ENCODE peak calls at places on chromosome 21, in eight cellular contexts. One of them, this sample, is unnamed.

GRCh38 chr21:32475162-32475812 is 62.8 kb downstream of the EVA1C start:
- DNase-seq in HCT116: no peak
- DNase-seq in adrenal gland: no peak
- DNase-seq in fibroblast of the aortic adventitia: peak
- DNase-seq in astrocyte of the spinal cord: peak
- DNase-seq in astrocyte of the cerebellum: no peak
- DNase-seq in fibroblast of villous mesenchyme: peak
- DNase-seq in transverse colon: no peak
- DNase-seq in this sample: peak

GRCh38 chr21:44594406-44594916 is 2.2 kb upstream of the KRTAP10-6 start:
- DNase-seq in fibroblast of villous mesenchyme: no peak
- DNase-seq in astrocyte of the cerebellum: no peak
- DNase-seq in fibroblast of the aortic adventitia: no peak
- DNase-seq in transverse colon: no peak
- DNase-seq in astrocyte of the spinal cord: no peak
- DNase-seq in HCT116: no peak
- DNase-seq in adrenal gland: no peak
- DNase-seq in this sample: no peak

GRCh38 chr21:44682580-44683151 is 703 bp upstream of the KRTAP12-1 start:
- DNase-seq in transverse colon: no peak
- DNase-seq in astrocyte of the spinal cord: no peak
- DNase-seq in astrocyte of the cerebellum: no peak
- DNase-seq in HCT116: no peak
- DNase-seq in fibroblast of the aortic adventitia: no peak
- DNase-seq in adrenal gland: no peak
- DNase-seq in fibroblast of villous mesenchyme: no peak
- DNase-seq in this sample: no peak

GRCh38 chr21:44511219-44511937 is 28.6 kb downstream of the KRTAP10-1 start:
- DNase-seq in astrocyte of the cerebellum: no peak
- DNase-seq in transverse colon: no peak
- DNase-seq in fibroblast of the aortic adventitia: no peak
- DNase-seq in astrocyte of the spinal cord: no peak
- DNase-seq in HCT116: no peak
- DNase-seq in adrenal gland: no peak
- DNase-seq in fibroblast of villous mesenchyme: no peak
- DNase-seq in this sample: no peak

GRCh38 chr21:39938086-39938611 is 70.9 kb downstream of the PCP4 start:
- DNase-seq in astrocyte of the cerebellum: no peak
- DNase-seq in astrocyte of the spinal cord: no peak
- DNase-seq in transverse colon: no peak
- DNase-seq in fibroblast of the aortic adventitia: no peak
- DNase-seq in adrenal gland: peak
- DNase-seq in fibroblast of villous mesenchyme: no peak
- DNase-seq in HCT116: no peak
- DNase-seq in this sample: no peak

GRCh38 chr21:24042687-24043086 is 1564.6 kb downstream of the MRPL39 start:
- DNase-seq in astrocyte of the spinal cord: no peak
- DNase-seq in adrenal gland: no peak
- DNase-seq in fibroblast of villous mesenchyme: no peak
- DNase-seq in HCT116: no peak
- DNase-seq in fibroblast of the aortic adventitia: no peak
- DNase-seq in astrocyte of the cerebellum: no peak
- DNase-seq in transverse colon: no peak
- DNase-seq in this sample: no peak

GRCh38 chr21:45318556-45319341 is 31.1 kb upstream of the POFUT2 start:
- DNase-seq in astrocyte of the cerebellum: no peak
- DNase-seq in fibroblast of the aortic adventitia: no peak
- DNase-seq in HCT116: peak
- DNase-seq in transverse colon: peak
- DNase-seq in adrenal gland: peak
- DNase-seq in astrocyte of the spinal cord: no peak
- DNase-seq in fibroblast of villous mesenchyme: peak
- DNase-seq in this sample: peak

GRCh38 chr21:45439171-45439872 is 34.4 kb downstream of the COL18A1 start:
- DNase-seq in HCT116: peak
- DNase-seq in fibroblast of the aortic adventitia: peak
- DNase-seq in astrocyte of the spinal cord: peak
- DNase-seq in adrenal gland: peak
- DNase-seq in astrocyte of the cerebellum: peak
- DNase-seq in transverse colon: peak
- DNase-seq in fibroblast of villous mesenchyme: peak
- DNase-seq in this sample: peak

GRCh38 chr21:38505654-38506523 is 7.6 kb upstream of the ERG start:
- DNase-seq in HCT116: peak
- DNase-seq in adrenal gland: no peak
- DNase-seq in fibroblast of the aortic adventitia: peak
- DNase-seq in transverse colon: no peak
- DNase-seq in astrocyte of the cerebellum: peak
- DNase-seq in astrocyte of the spinal cord: peak
- DNase-seq in fibroblast of villous mesenchyme: peak
- DNase-seq in this sample: peak

GRCh38 chr21:38956791-38957571 is 151.3 kb downstream of the ETS2 start:
- DNase-seq in fibroblast of villous mesenchyme: peak
- DNase-seq in astrocyte of the spinal cord: no peak
- DNase-seq in HCT116: no peak
- DNase-seq in astrocyte of the cerebellum: no peak
- DNase-seq in transverse colon: peak
- DNase-seq in fibroblast of the aortic adventitia: no peak
- DNase-seq in adrenal gland: peak
- DNase-seq in this sample: no peak

GRCh38 chr21:46003575-46004007 is 22.0 kb downstream of the COL6A1 start:
- DNase-seq in adrenal gland: peak
- DNase-seq in fibroblast of the aortic adventitia: no peak
- DNase-seq in HCT116: no peak
- DNase-seq in astrocyte of the cerebellum: no peak
- DNase-seq in transverse colon: no peak
- DNase-seq in astrocyte of the spinal cord: no peak
- DNase-seq in fibroblast of villous mesenchyme: no peak
- DNase-seq in this sample: no peak

GRCh38 chr21:45388011-45388521 is 16.9 kb upstream of the COL18A1 start:
- DNase-seq in HCT116: no peak
- DNase-seq in fibroblast of villous mesenchyme: no peak
- DNase-seq in adrenal gland: peak
- DNase-seq in transverse colon: no peak
- DNase-seq in astrocyte of the cerebellum: no peak
- DNase-seq in fibroblast of the aortic adventitia: no peak
- DNase-seq in astrocyte of the spinal cord: no peak
- DNase-seq in this sample: no peak

GRCh38 chr21:31530364-31530763 is 129.1 kb upstream of the SOD1 start:
- DNase-seq in astrocyte of the spinal cord: no peak
- DNase-seq in HCT116: no peak
- DNase-seq in fibroblast of villous mesenchyme: no peak
- DNase-seq in astrocyte of the cerebellum: no peak
- DNase-seq in transverse colon: no peak
- DNase-seq in fibroblast of the aortic adventitia: no peak
- DNase-seq in adrenal gland: no peak
- DNase-seq in this sample: no peak

GRCh38 chr21:33028759-33029511 is 3.2 kb downstream of the OLIG2 start:
- DNase-seq in astrocyte of the spinal cord: no peak
- DNase-seq in astrocyte of the cerebellum: no peak
- DNase-seq in HCT116: no peak
- DNase-seq in fibroblast of villous mesenchyme: no peak
- DNase-seq in fibroblast of the aortic adventitia: peak
- DNase-seq in adrenal gland: no peak
- DNase-seq in transverse colon: no peak
- DNase-seq in this sample: no peak

GRCh38 chr21:41926068-41926806 is 27.6 kb downstream of the C2CD2 start:
- DNase-seq in fibroblast of the aortic adventitia: peak
- DNase-seq in fibroblast of villous mesenchyme: peak
- DNase-seq in HCT116: no peak
- DNase-seq in adrenal gland: peak
- DNase-seq in astrocyte of the spinal cord: peak
- DNase-seq in astrocyte of the cerebellum: no peak
- DNase-seq in transverse colon: no peak
- DNase-seq in this sample: peak

GRCh38 chr21:41928621-41929220 is 25.1 kb downstream of the C2CD2 start:
- DNase-seq in transverse colon: no peak
- DNase-seq in fibroblast of villous mesenchyme: peak
- DNase-seq in astrocyte of the spinal cord: no peak
- DNase-seq in astrocyte of the cerebellum: no peak
- DNase-seq in fibroblast of the aortic adventitia: no peak
- DNase-seq in adrenal gland: peak
- DNase-seq in HCT116: no peak
- DNase-seq in this sample: no peak

GRCh38 chr21:41924355-41924754 is 29.5 kb downstream of the C2CD2 start:
- DNase-seq in fibroblast of the aortic adventitia: peak
- DNase-seq in fibroblast of villous mesenchyme: no peak
- DNase-seq in astrocyte of the spinal cord: peak
- DNase-seq in transverse colon: no peak
- DNase-seq in HCT116: no peak
- DNase-seq in adrenal gland: peak
- DNase-seq in astrocyte of the cerebellum: no peak
- DNase-seq in this sample: peak

GRCh38 chr21:41927727-41928409 is 25.9 kb downstream of the C2CD2 start:
- DNase-seq in astrocyte of the spinal cord: no peak
- DNase-seq in astrocyte of the cerebellum: no peak
- DNase-seq in transverse colon: no peak
- DNase-seq in fibroblast of villous mesenchyme: no peak
- DNase-seq in fibroblast of the aortic adventitia: no peak
- DNase-seq in HCT116: no peak
- DNase-seq in adrenal gland: peak
- DNase-seq in this sample: no peak

DNA sequence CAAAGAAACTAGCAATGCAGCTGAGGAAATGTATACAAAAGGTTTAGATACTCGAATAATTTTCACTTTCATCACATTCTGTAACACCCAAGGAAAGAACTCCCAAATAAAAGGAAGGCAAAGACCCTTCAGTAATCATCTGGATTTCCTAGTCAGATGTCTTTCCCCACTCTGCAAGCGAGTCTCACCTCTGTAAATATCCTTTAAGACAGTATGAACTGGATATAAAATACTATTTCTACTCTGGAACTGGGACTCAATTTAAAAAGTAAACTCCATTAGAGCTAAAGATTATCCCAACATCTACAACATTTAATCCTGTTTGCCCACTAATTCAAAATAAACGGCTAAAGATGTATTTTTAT is 27.0 kb downstream of the C2CD2 start:
- DNase-seq in astrocyte of the spinal cord: no peak
- DNase-seq in adrenal gland: no peak
- DNase-seq in fibroblast of the aortic adventitia: no peak
- DNase-seq in transverse colon: no peak
- DNase-seq in astrocyte of the cerebellum: no peak
- DNase-seq in HCT116: no peak
- DNase-seq in fibroblast of villous mesenchyme: no peak
- DNase-seq in this sample: no peak
- H3K4me3 ChIP-seq in astrocyte of the spinal cord: no peak
- H3K4me3 ChIP-seq in adrenal gland: no peak
- H3K4me3 ChIP-seq in fibroblast of the aortic adventitia: peak
- H3K4me3 ChIP-seq in transverse colon: peak
- H3K4me3 ChIP-seq in astrocyte of the cerebellum: no peak
- H3K4me3 ChIP-seq in HCT116: no peak
- H3K4me3 ChIP-seq in fibroblast of villous mesenchyme: peak
- H3K4me3 ChIP-seq in this sample: no peak

GRCh38 chr21:34509151-34509550 is 2.9 kb downstream of the KCNE1 start:
- DNase-seq in transverse colon: no peak
- DNase-seq in astrocyte of the spinal cord: no peak
- DNase-seq in fibroblast of the aortic adventitia: no peak
- DNase-seq in fibroblast of villous mesenchyme: no peak
- DNase-seq in HCT116: no peak
- DNase-seq in adrenal gland: no peak
- DNase-seq in astrocyte of the cerebellum: no peak
- DNase-seq in this sample: no peak
- TF ChIP-seq CTCF in transverse colon: peak
- TF ChIP-seq CTCF in astrocyte of the spinal cord: peak
- TF ChIP-seq CTCF in fibroblast of the aortic adventitia: no peak
- TF ChIP-seq CTCF in fibroblast of villous mesenchyme: peak
- TF ChIP-seq CTCF in HCT116: peak
- TF ChIP-seq CTCF in adrenal gland: no peak
- TF ChIP-seq CTCF in astrocyte of the cerebellum: peak
- TF ChIP-seq CTCF in this sample: peak

DNA sequence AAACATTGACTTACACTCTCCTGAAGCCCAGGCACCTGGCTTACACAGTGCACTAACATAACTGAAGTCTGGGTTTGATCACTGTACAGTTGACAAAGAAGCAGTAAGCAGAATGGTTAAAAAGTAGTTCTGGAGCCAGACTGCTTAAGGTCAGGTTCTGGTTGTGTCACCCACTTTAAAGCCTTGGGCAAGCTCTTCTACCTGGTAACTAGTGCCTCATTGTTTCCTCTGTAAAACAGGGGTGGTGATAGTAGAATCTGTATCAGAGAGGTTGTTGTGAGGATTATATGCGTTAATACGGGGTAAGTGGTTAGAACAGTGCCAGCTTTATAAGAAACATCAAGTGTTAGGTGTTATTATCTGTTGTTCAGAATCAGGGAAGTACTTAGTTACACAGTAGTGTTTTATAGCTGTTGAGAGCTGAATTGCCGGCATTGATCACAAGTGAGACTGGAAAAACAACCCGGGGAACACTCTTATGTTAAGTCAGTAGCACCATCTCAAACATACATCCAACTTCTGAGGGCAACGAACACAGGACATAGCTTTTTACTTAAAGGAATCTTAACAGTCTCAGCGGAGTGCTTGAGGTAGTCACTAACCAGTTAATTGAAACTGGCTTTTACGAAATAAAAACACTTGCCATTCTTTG is 3.7 kb downstream of the BACH1 start:
- DNase-seq in astrocyte of the cerebellum: no peak
- DNase-seq in fibroblast of villous mesenchyme: peak
- DNase-seq in astrocyte of the spinal cord: no peak
- DNase-seq in adrenal gland: no peak
- DNase-seq in transverse colon: no peak
- DNase-seq in HCT116: no peak
- DNase-seq in fibroblast of the aortic adventitia: peak
- DNase-seq in this sample: peak
- H3K4me3 ChIP-seq in astrocyte of the cerebellum: peak
- H3K4me3 ChIP-seq in fibroblast of villous mesenchyme: peak
- H3K4me3 ChIP-seq in astrocyte of the spinal cord: peak
- H3K4me3 ChIP-seq in adrenal gland: no peak
- H3K4me3 ChIP-seq in transverse colon: peak
- H3K4me3 ChIP-seq in HCT116: no peak
- H3K4me3 ChIP-seq in fibroblast of the aortic adventitia: peak
- H3K4me3 ChIP-seq in this sample: peak

GRCh38 chr21:36750579-36750959 is 51.7 kb downstream of the SIM2 start:
- DNase-seq in HCT116: no peak
- DNase-seq in fibroblast of villous mesenchyme: no peak
- DNase-seq in fibroblast of the aortic adventitia: no peak
- DNase-seq in astrocyte of the cerebellum: no peak
- DNase-seq in astrocyte of the spinal cord: no peak
- DNase-seq in adrenal gland: no peak
- DNase-seq in transverse colon: no peak
- DNase-seq in this sample: no peak

GRCh38 chr21:36745459-36745858 is 46.5 kb downstream of the SIM2 start:
- DNase-seq in astrocyte of the cerebellum: no peak
- DNase-seq in astrocyte of the spinal cord: no peak
- DNase-seq in adrenal gland: no peak
- DNase-seq in transverse colon: no peak
- DNase-seq in fibroblast of the aortic adventitia: no peak
- DNase-seq in HCT116: no peak
- DNase-seq in fibroblast of villous mesenchyme: no peak
- DNase-seq in this sample: no peak

GRCh38 chr21:36747114-36747814 is 48.3 kb downstream of the SIM2 start:
- DNase-seq in astrocyte of the spinal cord: no peak
- DNase-seq in fibroblast of villous mesenchyme: no peak
- DNase-seq in transverse colon: no peak
- DNase-seq in astrocyte of the cerebellum: no peak
- DNase-seq in adrenal gland: no peak
- DNase-seq in fibroblast of the aortic adventitia: no peak
- DNase-seq in HCT116: no peak
- DNase-seq in this sample: no peak

GRCh38 chr21:36749935-36750578 is 51.1 kb downstream of the SIM2 start:
- DNase-seq in fibroblast of villous mesenchyme: peak
- DNase-seq in transverse colon: no peak
- DNase-seq in fibroblast of the aortic adventitia: no peak
- DNase-seq in HCT116: no peak
- DNase-seq in astrocyte of the spinal cord: peak
- DNase-seq in adrenal gland: no peak
- DNase-seq in astrocyte of the cerebellum: peak
- DNase-seq in this sample: peak

GRCh38 chr21:36747815-36748381 is 49.0 kb downstream of the SIM2 start:
- DNase-seq in adrenal gland: peak
- DNase-seq in transverse colon: peak
- DNase-seq in HCT116: no peak
- DNase-seq in astrocyte of the cerebellum: no peak
- DNase-seq in fibroblast of the aortic adventitia: no peak
- DNase-seq in astrocyte of the spinal cord: no peak
- DNase-seq in fibroblast of villous mesenchyme: peak
- DNase-seq in this sample: peak
- TF ChIP-seq CTCF in adrenal gland: no peak
- TF ChIP-seq CTCF in transverse colon: no peak
- TF ChIP-seq CTCF in HCT116: no peak
- TF ChIP-seq CTCF in astrocyte of the cerebellum: peak
- TF ChIP-seq CTCF in fibroblast of the aortic adventitia: peak
- TF ChIP-seq CTCF in astrocyte of the spinal cord: peak
- TF ChIP-seq CTCF in fibroblast of villous mesenchyme: no peak
- TF ChIP-seq CTCF in this sample: no peak

This sample was measured in fibroblast of mammary gland.